ENCODE peak calls at places on chromosomes 12 and 14, in eight cellular contexts. U, X, A, Q, C, Z, F and H are unnamed samples.

GRCh38 chr12:47954467-47955045 is 8.8 kb upstream of the TMEM106C start:
- DNase-seq in U (no peak), X (no peak), A (no peak), Q (no peak), C (no peak), Z (no peak), F (no peak), H (no peak)

GRCh38 chr12:114726092-114726710 is 42.2 kb upstream of the TBX3 start:
- DNase-seq in U (no peak), X (no peak), A (no peak), Q (no peak), C (no peak), Z (no peak), F (no peak), H (no peak)

GRCh38 chr12:76318773-76319594 is 29.2 kb downstream of the BBS10 start:
- DNase-seq in U (no peak), X (no peak), A (no peak), Q (no peak), C (no peak), Z (no peak), F (no peak), H (no peak)

GRCh38 chr14:104266643-104267575 is 128.5 kb downstream of the KIF26A start:
- DNase-seq in U (no peak), X (peak; percentile 30), A (peak; percentile 2), Q (no peak), C (no peak), Z (no peak), F (no peak), H (no peak)

GRCh38 chr12:75685826-75686225 is 174.4 kb upstream of the KRR1 start:
- DNase-seq in U (no peak), X (no peak), A (no peak), Q (no peak), C (no peak), Z (no peak), F (no peak), H (no peak)

GRCh38 chr14:76950043-76951020 is 78.2 kb downstream of the IRF2BPL start:
- DNase-seq in U (peak; percentile 70), X (no peak), A (peak; percentile 52), Q (no peak), C (no peak), Z (no peak), F (no peak), H (peak; percentile 47)

GRCh38 chr12:113271853-113272561 is 50.7 kb downstream of the TPCN1 start:
- DNase-seq in U (peak; percentile 82), X (peak; percentile 67), A (peak; percentile 88), Q (peak; percentile 59), C (peak; percentile 97), Z (peak; percentile 24), F (no peak), H (peak; percentile 91)

GRCh38 chr12:3998968-3999792 is 126.0 kb upstream of the PARP11 start:
- DNase-seq in U (no peak), X (no peak), A (peak; percentile 95), Q (no peak), C (peak; percentile 32), Z (peak; percentile 28), F (peak; percentile 54), H (no peak)

GRCh38 chr14:100116134-100116533 is 43.3 kb downstream of the DEGS2 start:
- DNase-seq in U (no peak), X (no peak), A (no peak), Q (no peak), C (no peak), Z (no peak), F (no peak), H (no peak)

GRCh38 chr14:28779416-28779941 is 12.9 kb downstream of the FOXG1 start:
- DNase-seq in U (no peak), X (no peak), A (no peak), Q (no peak), C (no peak), Z (no peak), F (no peak), H (no peak)

GRCh38 chr14:99509871-99510555 is 28.8 kb downstream of the CCNK start:
- DNase-seq in U (no peak), X (no peak), A (no peak), Q (no peak), C (no peak), Z (no peak), F (no peak), H (no peak)

GRCh38 chr12:10213168-10214130 is 772 bp downstream of the GABARAPL1 start:
- DNase-seq in U (peak; percentile 92), X (peak; percentile 92), A (peak; percentile 75), Q (peak; percentile 49), C (peak; percentile 96), Z (peak; percentile 78), F (no peak), H (peak; percentile 91)

GRCh38 chr12:132237772-132238486 is 91.5 kb downstream of the GALNT9 start:
- DNase-seq in U (no peak), X (no peak), A (no peak), Q (no peak), C (no peak), Z (no peak), F (no peak), H (no peak)

GRCh38 chr12:84973026-84973425 is 60.4 kb upstream of the SLC6A15 start:
- DNase-seq in U (no peak), X (no peak), A (no peak), Q (no peak), C (no peak), Z (no peak), F (no peak), H (no peak)

DNA sequence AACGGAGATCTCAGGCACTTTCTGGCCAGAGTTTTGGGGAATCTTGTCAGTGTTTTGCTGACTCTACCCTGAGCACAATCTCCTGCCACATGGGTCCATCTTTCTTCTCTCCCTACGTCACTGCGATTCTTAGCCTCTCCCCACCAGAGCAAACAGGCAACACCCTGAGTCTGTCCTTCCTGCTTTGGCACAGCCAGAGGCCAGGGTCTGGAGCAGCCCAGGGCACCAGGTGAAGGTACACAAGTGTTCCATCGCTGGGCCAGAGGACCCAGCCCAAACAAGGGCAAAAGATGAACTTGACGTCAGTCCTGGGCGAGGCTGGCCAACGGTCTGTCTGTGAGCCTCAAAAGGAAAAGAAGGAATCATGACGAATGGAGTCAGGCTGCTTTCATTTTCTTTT is 12.7 kb upstream of the CCDC177 start:
- DNase-seq in U (no peak), X (no peak), A (no peak), Q (no peak), C (no peak), Z (no peak), F (no peak), H (no peak)
- H3K4me3 ChIP-seq in U (no peak overlapping the region), X (no peak overlapping the region), A (no peak overlapping the region), Q (no peak overlapping the region), C (no peak overlapping the region), Z (no peak overlapping the region), F (no peak overlapping the region), H (no peak overlapping the region)

GRCh38 chr14:25381498-25381897 is 331.6 kb upstream of the STXBP6 start:
- DNase-seq in U (no peak), X (no peak), A (no peak), Q (no peak), C (no peak), Z (peak; percentile 52), F (no peak), H (no peak)
- TF ChIP-seq CTCF in U (peak; percentile 22), X (no peak), A (no peak), Q (no peak), C (no peak), Z (peak; percentile 53), F (peak; percentile 31), H (no peak)

DNA sequence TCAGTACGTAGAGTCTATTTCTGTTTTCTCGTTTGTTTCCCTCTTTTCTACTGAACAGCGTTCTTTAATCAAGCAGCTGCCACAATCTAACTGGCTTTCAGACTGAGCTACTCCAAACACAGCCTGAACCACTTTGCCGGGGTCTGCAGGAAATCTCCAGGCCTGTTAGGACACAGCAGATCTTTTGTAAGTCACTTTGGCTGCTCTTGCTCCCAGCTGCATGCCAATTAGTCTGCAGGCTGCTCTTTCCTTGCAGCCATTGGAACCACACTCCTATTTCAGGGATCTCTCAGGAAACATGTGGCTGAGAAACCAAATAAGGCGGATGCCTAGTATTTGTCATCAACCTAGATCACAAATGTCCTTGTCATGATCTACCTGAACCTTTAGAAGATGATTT is 73.6 kb downstream of the TMTC1 start:
- DNase-seq in U (no peak), X (no peak), A (no peak), Q (no peak), C (no peak), Z (peak; percentile 70), F (no peak), H (peak; percentile 58)
- H3K4me3 ChIP-seq in U (no peak overlapping the region), X (no peak overlapping the region), A (no peak overlapping the region), Q (peak overlapping the region; percentile 38), C (no peak overlapping the region), Z (no peak overlapping the region), F (no peak overlapping the region), H (no peak overlapping the region)

GRCh38 chr12:6867407-6868210 is at the start of gene TPI1:
- DNase-seq in U (peak; percentile 78), X (peak; percentile 90), A (peak; percentile 85), Q (peak; percentile 56), C (peak; percentile 97), Z (peak; percentile 85), F (no peak), H (peak; percentile 83)

GRCh38 chr12:6869049-6870021 is 2.0 kb downstream of the TPI1 start:
- DNase-seq in U (peak; percentile 64), X (peak; percentile 81), A (peak; percentile 89), Q (no peak), C (peak; percentile 95), Z (peak; percentile 96), F (no peak), H (peak; percentile 79)

GRCh38 chr12:6866920-6867406 is 368 bp upstream of the TPI1 start:
- DNase-seq in U (no peak), X (peak; percentile 86), A (no peak), Q (no peak), C (peak; percentile 90), Z (no peak), F (no peak), H (no peak)

GRCh38 chr12:6866163-6866919 is 990 bp upstream of the TPI1 start:
- DNase-seq in U (no peak), X (no peak), A (no peak), Q (no peak), C (no peak), Z (peak; percentile 43), F (no peak), H (no peak)

DNA sequence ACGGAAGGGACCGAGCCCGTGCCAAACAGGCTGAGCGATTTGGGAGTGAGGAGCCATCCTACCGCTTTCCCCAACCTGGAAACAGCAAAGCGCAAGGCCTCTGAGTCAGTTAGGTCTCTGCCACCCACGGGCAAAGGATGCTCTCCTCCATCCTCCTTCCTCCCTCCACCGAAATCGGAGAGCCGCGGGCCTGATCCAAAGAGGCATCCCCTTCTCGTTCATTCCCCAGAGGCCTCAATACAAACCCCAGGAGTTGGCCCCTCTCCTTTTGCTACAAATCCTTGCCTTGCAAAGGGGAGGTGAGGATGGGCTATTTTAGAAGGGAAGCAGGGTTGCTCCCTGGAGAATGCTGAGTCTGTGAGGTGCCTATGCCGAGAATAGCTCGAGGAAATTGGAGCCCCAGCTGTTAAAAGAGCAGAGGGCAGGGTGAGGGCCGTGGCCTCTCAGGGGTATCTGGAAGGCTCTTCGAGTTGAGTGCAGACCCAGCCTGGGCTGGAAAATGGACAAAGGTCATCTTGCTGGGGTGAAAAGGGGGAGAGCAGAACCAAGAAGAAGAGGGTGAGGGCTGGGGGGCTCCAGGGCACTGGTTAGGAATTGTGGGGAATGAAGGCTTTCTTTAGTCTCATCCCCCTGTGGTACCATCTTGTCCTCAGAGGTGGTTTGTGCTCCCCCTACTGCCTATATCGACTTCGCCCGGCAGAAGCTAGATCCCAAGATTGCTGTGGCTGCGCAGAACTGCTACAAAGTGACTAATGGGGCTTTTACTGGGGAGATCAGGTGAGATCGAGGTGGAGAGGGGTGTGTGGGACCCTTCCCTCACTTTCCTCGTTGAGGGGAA is 1.1 kb downstream of the TPI1 start:
- DNase-seq in U (no peak), X (no peak), A (no peak), Q (no peak), C (no peak), Z (no peak), F (no peak), H (no peak)
- TF ChIP-seq CTCF in U (peak; percentile 41), X (no peak), A (no peak), Q (no peak), C (no peak), Z (peak; percentile 19), F (peak; percentile 12), H (peak; percentile 20)